ENCODE peak calls at places on chromosomes 4 and X, in ten cellular contexts. J, A, E, W, D, I, X, V, B and G are unnamed samples.

GRCh38 chr4:8607603-8608481 is 15.3 kb downstream of the CPZ start:
- DNase-seq in I (no peak), B (peak), D (peak), V (no peak), J (peak), X (no peak), W (peak), E (no peak), A (peak), G (peak)

GRCh38 chr4:3656441-3657376 is 109.5 kb upstream of the ADRA2C start:
- DNase-seq in X (no peak), E (no peak), B (no peak), A (no peak), W (peak), J (no peak), V (no peak), I (no peak), D (no peak), G (no peak)

GRCh38 chr4:111494971-111495370 is 650.3 kb upstream of the FAM241A start:
- DNase-seq in D (no peak), J (no peak), I (no peak), V (no peak), W (no peak), B (no peak), A (no peak), X (no peak), E (no peak), G (no peak)

GRCh38 chr4:5051692-5052423 is 578 bp downstream of the STK32B start:
- DNase-seq in X (peak), B (peak), A (no peak), D (peak), J (peak), I (no peak), E (peak), W (peak), V (no peak), G (no peak)

GRCh38 chr4:39330353-39330752 is 35.8 kb downstream of the RFC1 start:
- DNase-seq in X (no peak), D (no peak), V (no peak), A (no peak), E (no peak), J (no peak), B (no peak), W (no peak), I (no peak), G (no peak)

GRCh38 chrX:130171446-130172126 is at the start of gene RAB33A:
- DNase-seq in D (peak), E (no peak), B (no peak), A (no peak), V (peak), W (peak), X (peak), J (peak), I (no peak), G (peak)

GRCh38 chr4:116400480-116400879 is 684.9 kb downstream of the TRAM1L1 start:
- DNase-seq in E (peak), B (no peak), X (no peak), I (no peak), W (no peak), J (no peak), D (no peak), A (no peak), V (peak), G (no peak)

GRCh38 chrX:12115377-12115776 is 22.9 kb upstream of the FRMPD4 start:
- DNase-seq in J (no peak), A (no peak), W (no peak), B (no peak), I (no peak), V (no peak), X (no peak), D (no peak), E (no peak), G (no peak)

GRCh38 chr4:4502694-4503311 is 39.0 kb downstream of the STX18 start:
- DNase-seq in A (no peak), V (peak), I (no peak), W (no peak), E (peak), J (no peak), D (no peak), B (peak), X (no peak), G (no peak)

GRCh38 chr4:107647591-107647990 is 72.4 kb downstream of the PAPSS1 start:
- DNase-seq in D (no peak), J (no peak), B (no peak), X (no peak), I (no peak), V (no peak), A (no peak), W (no peak), E (no peak), G (no peak)

GRCh38 chr4:22552802-22553201 is 36.9 kb upstream of the ADGRA3 start:
- DNase-seq in V (no peak), D (no peak), J (no peak), E (no peak), B (no peak), X (no peak), A (no peak), I (no peak), W (no peak), G (no peak)

GRCh38 chrX:48278958-48279357 is 23.8 kb downstream of the SSX1 start:
- DNase-seq in D (no peak), J (peak), B (peak), V (no peak), W (no peak), I (no peak), X (peak), E (no peak), A (no peak), G (no peak)

GRCh38 chr4:39932776-39933402 is 44.8 kb downstream of the PDS5A start:
- DNase-seq in E (no peak), I (no peak), B (no peak), W (no peak), D (no peak), A (no peak), X (no peak), V (no peak), J (no peak), G (no peak)

GRCh38 chr4:154001187-154001586 is 212.3 kb upstream of the SFRP2 start:
- DNase-seq in X (no peak), A (no peak), J (no peak), B (no peak), V (no peak), E (no peak), D (no peak), I (no peak), W (no peak), G (no peak)

GRCh38 chrX:154799554-154800348 is 5.5 kb downstream of the MPP1 start:
- DNase-seq in V (peak), E (no peak), X (no peak), A (no peak), D (no peak), B (peak), J (no peak), I (no peak), W (peak), G (no peak)

GRCh38 chrX:150715180-150715579 is 22.0 kb downstream of the MTMR1 start:
- DNase-seq in D (no peak), E (no peak), B (peak), I (no peak), J (no peak), W (no peak), A (no peak), V (no peak), X (no peak), G (no peak)

GRCh38 chr4:53714377-53715140 is 123.3 kb upstream of the LNX1 start:
- DNase-seq in I (no peak), E (peak), V (peak), X (no peak), W (no peak), B (no peak), J (no peak), D (no peak), A (no peak), G (no peak)

GRCh38 chr4:6951880-6952381 is 42.3 kb downstream of the TBC1D14 start:
- DNase-seq in B (no peak), E (no peak), I (no peak), A (no peak), W (no peak), D (no peak), X (no peak), J (no peak), V (no peak), G (no peak)

GRCh38 chrX:10143071-10143983 is 13.4 kb upstream of the CLCN4 start:
- DNase-seq in X (no peak), J (no peak), E (no peak), V (no peak), A (no peak), I (no peak), W (no peak), B (no peak), D (no peak), G (no peak)

GRCh38 chr4:15244354-15244753 is 183.5 kb upstream of the C1QTNF7 start:
- DNase-seq in D (no peak), E (peak), B (no peak), I (no peak), W (no peak), V (peak), A (no peak), X (no peak), J (no peak), G (no peak)

GRCh38 chrX:118553042-118553714 is 57.6 kb downstream of the DOCK11 start:
- DNase-seq in J (no peak), W (no peak), B (no peak), I (no peak), E (no peak), V (no peak), X (no peak), A (no peak), D (no peak), G (no peak)
- H3K27ac ChIP-seq in J (no peak), W (no peak), B (no peak), I (no peak), E (no peak), V (peak), X (no peak), A (peak), D (no peak), G (peak)

GRCh38 chr4:133839326-133839725 is 362.3 kb downstream of the PABPC4L start:
- DNase-seq in D (no peak), X (no peak), W (no peak), V (peak), A (no peak), E (no peak), B (no peak), J (no peak), I (no peak), G (no peak)
- TF ChIP-seq CTCF in D (no peak), X (no peak), W (no peak), V (peak), A (no peak), E (no peak), B (no peak), J (no peak), I (no peak), G (no peak)

DNA sequence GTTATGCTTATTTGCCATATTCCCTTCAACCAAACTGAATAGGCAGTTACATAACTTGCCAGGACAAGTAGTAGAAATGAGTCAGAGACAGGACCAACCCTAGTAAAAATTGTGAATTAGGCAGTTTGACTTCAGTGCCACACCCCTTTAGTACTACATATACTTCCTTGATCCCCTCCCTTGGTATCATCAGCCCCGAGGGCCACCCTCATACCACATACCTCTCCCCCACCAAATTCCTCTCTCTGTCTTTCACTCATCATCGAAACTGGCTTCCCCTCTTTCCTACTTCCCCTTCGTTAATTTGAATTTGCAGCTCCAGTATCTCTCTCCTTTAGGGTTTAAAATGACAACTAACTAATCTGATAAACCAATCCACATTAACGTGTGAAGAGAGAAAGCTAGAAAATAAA is 7.9 kb upstream of the PTPN13 start:
- DNase-seq in J (no peak), X (no peak), D (no peak), E (no peak), V (peak), W (no peak), I (no peak), B (no peak), A (peak), G (no peak)
- H3K27ac ChIP-seq in J (peak), X (no peak), D (no peak), E (no peak), V (no peak), W (no peak), I (peak), B (no peak), A (no peak), G (no peak)

DNA sequence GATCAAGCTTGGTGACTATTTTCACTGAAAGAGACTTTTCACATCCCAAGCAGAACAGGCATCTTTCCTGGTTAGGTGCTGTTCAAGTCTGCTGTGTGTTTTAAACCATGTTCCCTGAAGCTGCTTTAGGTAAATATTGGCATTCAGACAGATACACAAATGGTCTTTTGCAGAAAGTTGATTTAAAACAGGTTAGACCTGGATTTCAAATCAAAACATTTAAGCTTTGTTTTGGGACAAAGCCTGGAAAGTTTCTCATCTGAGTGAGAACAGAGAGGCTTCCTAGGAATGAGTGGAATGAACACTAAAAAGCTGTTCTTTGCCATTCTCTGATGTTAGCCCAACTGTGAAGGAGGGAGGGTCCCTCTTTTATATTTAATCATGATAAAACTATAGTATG is 10.1 kb downstream of the ANXA3 start:
- DNase-seq in B (no peak), J (no peak), X (no peak), I (no peak), E (no peak), A (no peak), W (no peak), D (no peak), V (no peak), G (no peak)
- TF ChIP-seq CTCF in B (no peak), J (no peak), X (no peak), I (no peak), E (no peak), A (no peak), W (no peak), D (no peak), V (no peak), G (no peak)

GRCh38 chrX:44876076-44876475 is 3.1 kb downstream of the KDM6A start:
- DNase-seq in V (peak), W (no peak), I (no peak), X (no peak), A (no peak), B (no peak), E (no peak), D (no peak), J (no peak), G (no peak)
- H3K27ac ChIP-seq in V (no peak), W (no peak), I (no peak), X (no peak), A (no peak), B (no peak), E (no peak), D (no peak), J (peak), G (no peak)

GRCh38 chrX:75096331-75096730 is 59.8 kb downstream of the ABCB7 start:
- DNase-seq in V (no peak), W (no peak), E (no peak), J (no peak), B (no peak), D (no peak), I (no peak), A (no peak), X (no peak), G (no peak)
- TF ChIP-seq CTCF in V (no peak), W (no peak), E (no peak), J (no peak), B (no peak), D (no peak), I (no peak), A (no peak), X (no peak), G (no peak)

DNA sequence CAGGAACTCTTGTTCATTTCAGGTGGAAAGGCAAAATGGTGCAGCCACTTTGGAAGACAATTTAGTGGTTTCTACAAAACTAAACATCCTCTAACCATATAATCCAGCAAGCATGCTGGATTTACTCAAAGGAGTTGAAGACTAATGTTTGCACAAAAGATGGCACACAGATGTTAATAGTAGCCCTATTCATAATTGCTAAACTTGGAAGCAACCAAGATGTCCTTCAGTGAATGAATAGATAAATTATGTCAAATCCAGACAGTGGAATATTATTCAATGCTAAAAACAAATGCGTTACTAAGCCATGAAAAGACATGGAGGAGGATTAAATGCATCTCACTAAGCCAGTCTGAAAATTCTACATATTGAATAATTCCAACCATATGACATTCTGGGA is 48.2 kb upstream of the PCDH7 start:
- DNase-seq in I (no peak), W (no peak), X (no peak), B (no peak), D (no peak), V (no peak), E (no peak), J (no peak), A (no peak), G (no peak)
- H3K27ac ChIP-seq in I (no peak), W (no peak), X (no peak), B (no peak), D (no peak), V (no peak), E (no peak), J (no peak), A (no peak), G (no peak)

GRCh38 chr4:41108481-41108880 is 105.9 kb downstream of the APBB2 start:
- DNase-seq in A (no peak), E (no peak), V (no peak), I (no peak), X (no peak), J (no peak), W (no peak), B (no peak), D (no peak), G (no peak)

GRCh38 chr4:41106694-41107419 is 107.5 kb downstream of the APBB2 start:
- DNase-seq in J (no peak), A (no peak), D (no peak), W (no peak), X (no peak), B (no peak), V (no peak), E (no peak), I (no peak), G (no peak)

GRCh38 chr4:41103657-41104056 is 110.7 kb downstream of the APBB2 start:
- DNase-seq in A (no peak), E (no peak), W (no peak), D (no peak), V (no peak), J (no peak), B (no peak), X (no peak), I (no peak), G (no peak)

GRCh38 chr4:41104155-41104554 is 110.2 kb downstream of the APBB2 start:
- DNase-seq in W (no peak), D (no peak), J (no peak), V (no peak), I (no peak), A (no peak), E (no peak), B (no peak), X (no peak), G (no peak)

GRCh38 chr4:41106081-41106480 is 108.3 kb downstream of the APBB2 start:
- DNase-seq in B (no peak), I (no peak), X (no peak), D (no peak), J (no peak), W (no peak), A (no peak), V (no peak), E (no peak), G (no peak)
- TF ChIP-seq CTCF in B (no peak), I (no peak), X (no peak), D (no peak), J (no peak), W (no peak), A (no peak), V (no peak), E (no peak), G (no peak)